ENCODE peak calls at places on chromosomes 12 and 14, in six cellular contexts. V, S, B, M, R and A are unnamed samples.

GRCh38 chr12:124432376-124432775 is 135.0 kb downstream of the NCOR2 start:
- DNase-seq in V (peak; percentile 41), S (no peak), B (no peak), M (peak; percentile 70), R (no peak), A (no peak)

GRCh38 chr12:22164101-22164500 is 118.1 kb downstream of the CMAS start:
- DNase-seq in V (no peak), S (no peak), B (no peak), M (no peak), R (no peak), A (peak; percentile 33)

GRCh38 chr14:50659327-50659974 is 8.7 kb downstream of the SAV1 start:
- DNase-seq in V (no peak), S (no peak), B (no peak), M (no peak), R (no peak), A (no peak)

GRCh38 chr12:102702447-102703114 is 214.5 kb downstream of the PAH start:
- DNase-seq in V (peak; percentile 77), S (peak; percentile 79), B (peak; percentile 5), M (peak; percentile 33), R (no peak), A (peak; percentile 11)

GRCh38 chr14:57182760-57183503 is 85.8 kb downstream of the EXOC5 start:
- DNase-seq in V (peak; percentile 37), S (peak; percentile 17), B (no peak), M (no peak), R (no peak), A (no peak)

GRCh38 chr14:94180655-94181271 is 6.6 kb downstream of the PPP4R4 start:
- DNase-seq in V (peak; percentile 44), S (peak; percentile 57), B (no peak), M (no peak), R (no peak), A (peak; percentile 24)

GRCh38 chr12:12915654-12916053 is 24.3 kb downstream of the GPRC5A start:
- DNase-seq in V (no peak), S (no peak), B (no peak), M (no peak), R (no peak), A (no peak)

GRCh38 chr12:109818900-109819500 is 14.2 kb downstream of the TRPV4 start:
- DNase-seq in V (peak; percentile 34), S (peak; percentile 41), B (no peak), M (no peak), R (no peak), A (no peak)

GRCh38 chr12:80702889-80703605 is 4.4 kb upstream of the MYF6 start:
- DNase-seq in V (peak; percentile 66), S (peak; percentile 67), B (no peak), M (no peak), R (no peak), A (no peak)

GRCh38 chr14:68459480-68460136 is 333.3 kb downstream of the ZFP36L1 start:
- DNase-seq in V (no peak), S (no peak), B (no peak), M (no peak), R (no peak), A (no peak)

GRCh38 chr12:58602736-58603135 is 317.6 kb downstream of the LRIG3 start:
- DNase-seq in V (no peak), S (peak; percentile 9), B (no peak), M (no peak), R (no peak), A (no peak)

GRCh38 chr12:108643941-108644742 is 10.4 kb upstream of the SELPLG start:
- DNase-seq in V (peak; percentile 86), S (no peak), B (peak; percentile 77), M (no peak), R (no peak), A (no peak)

GRCh38 chr14:105105158-105105557 is 39.9 kb upstream of the GPR132 start:
- DNase-seq in V (no peak), S (no peak), B (no peak), M (no peak), R (no peak), A (no peak)